ENCODE peak calls at places on chromosome 14, in four cellular contexts. L is esophagus muscularis mucosa, P is upper lobe of right lung, B is AG04450. D is an unnamed sample.

GRCh38 chr14:89284368-89285058 is 132.5 kb downstream of the FOXN3 start:
- DNase-seq in L (no peak), P (no peak), B (no peak), D (peak; percentile 57)

GRCh38 chr14:93103392-93104080 is 12.2 kb downstream of the ITPK1 start:
- DNase-seq in B (no peak), P (peak; percentile 76), L (no peak), D (no peak)

GRCh38 chr14:59333668-59334067 is 131.5 kb downstream of the GPR135 start:
- DNase-seq in P (no peak), B (peak; percentile 76), L (no peak), D (peak; percentile 94)

GRCh38 chr14:69814397-69814796 is 17.4 kb upstream of the SLC10A1 start:
- DNase-seq in B (no peak), L (peak; percentile 70), P (no peak), D (no peak)

GRCh38 chr14:85987292-85987691 is 457.3 kb downstream of the FLRT2 start:
- DNase-seq in L (no peak), B (no peak), P (no peak), D (no peak)

GRCh38 chr14:35929171-35929570 is 103.0 kb downstream of the BRMS1L start:
- DNase-seq in L (no peak), B (no peak), P (no peak), D (no peak)

GRCh38 chr14:106528717-106529116 is 1002.3 kb downstream of the TMEM121 start:
- DNase-seq in P (no peak), L (no peak), B (no peak), D (no peak)

GRCh38 chr14:59301354-59301753 is 112.9 kb downstream of the DAAM1 start:
- DNase-seq in P (no peak), B (no peak), L (no peak), D (no peak)

GRCh38 chr14:22563987-22564386 is 25.0 kb downstream of the DAD1 start:
- DNase-seq in L (no peak), P (no peak), B (no peak), D (no peak)

GRCh38 chr14:74474376-74474775 is 18.7 kb downstream of the NPC2 start:
- DNase-seq in L (no peak), B (no peak), P (no peak), D (no peak)

GRCh38 chr14:36666416-36667206 is 5.0 kb downstream of the PAX9 start:
- DNase-seq in P (no peak), B (no peak), L (no peak), D (no peak)

GRCh38 chr14:20436363-20436755 is 393 bp upstream of the KLHL33 start:
- DNase-seq in L (no peak), P (no peak), B (no peak), D (no peak)

GRCh38 chr14:49769581-49770211 is 1.7 kb downstream of the KLHDC2 start:
- DNase-seq in L (no peak), B (no peak), P (no peak), D (no peak)

GRCh38 chr14:90839024-90839888 is 23.0 kb upstream of the TTC7B start:
- DNase-seq in P (peak; percentile 60), B (no peak), L (peak; percentile 91), D (peak; percentile 35)

GRCh38 chr14:33404964-33405574 is 466.4 kb downstream of the NPAS3 start:
- DNase-seq in B (no peak), L (no peak), P (no peak), D (no peak)

GRCh38 chr14:55031190-55031589 is 4.2 kb downstream of the SOCS4 start:
- DNase-seq in P (no peak), B (no peak), L (no peak), D (no peak)

GRCh38 chr14:89422181-89422951 is 5.3 kb upstream of the FOXN3 start:
- DNase-seq in L (no peak), B (no peak), P (no peak), D (no peak)

GRCh38 chr14:69049675-69050074 is 70.6 kb upstream of the ACTN1 start:
- DNase-seq in P (no peak), B (no peak), L (no peak), D (peak; percentile 70)

GRCh38 chr14:64581817-64582216 is 32.1 kb downstream of the PPP1R36 start:
- DNase-seq in P (no peak), L (no peak), B (no peak), D (no peak)

GRCh38 chr14:49861923-49862673 is 9.5 kb upstream of the NEMF start:
- DNase-seq in P (peak; percentile 84), L (peak; percentile 97), B (peak; percentile 84), D (peak; percentile 74)

GRCh38 chr14:53946404-53947400 is 9.9 kb downstream of the BMP4 start:
- DNase-seq in P (peak; percentile 67), B (no peak), L (no peak), D (no peak)

GRCh38 chr14:59371762-59372161 is 93.4 kb downstream of the GPR135 start:
- DNase-seq in B (no peak), P (no peak), L (no peak), D (no peak)

GRCh38 chr14:55412686-55413085 is 1.1 kb upstream of the ATG14 start:
- DNase-seq in P (no peak), L (no peak), B (no peak), D (no peak)

GRCh38 chr14:39108791-39109190 is 5.3 kb upstream of the GEMIN2 start:
- DNase-seq in P (no peak), B (no peak), L (no peak), D (no peak)

GRCh38 chr14:67736771-67737170 is 35.1 kb downstream of the RDH12 start:
- DNase-seq in L (no peak), P (no peak), B (no peak), D (no peak)

GRCh38 chr14:67735361-67735921 is 33.8 kb downstream of the RDH12 start:
- DNase-seq in L (no peak), B (no peak), P (no peak), D (no peak)

GRCh38 chr14:67733609-67734008 is 31.9 kb downstream of the RDH12 start:
- DNase-seq in L (no peak), P (no peak), B (no peak), D (no peak)

GRCh38 chr14:67738740-67739504 is 37.2 kb downstream of the RDH12 start:
- DNase-seq in P (no peak), L (peak; percentile 93), B (peak; percentile 49), D (peak; percentile 79)

DNA sequence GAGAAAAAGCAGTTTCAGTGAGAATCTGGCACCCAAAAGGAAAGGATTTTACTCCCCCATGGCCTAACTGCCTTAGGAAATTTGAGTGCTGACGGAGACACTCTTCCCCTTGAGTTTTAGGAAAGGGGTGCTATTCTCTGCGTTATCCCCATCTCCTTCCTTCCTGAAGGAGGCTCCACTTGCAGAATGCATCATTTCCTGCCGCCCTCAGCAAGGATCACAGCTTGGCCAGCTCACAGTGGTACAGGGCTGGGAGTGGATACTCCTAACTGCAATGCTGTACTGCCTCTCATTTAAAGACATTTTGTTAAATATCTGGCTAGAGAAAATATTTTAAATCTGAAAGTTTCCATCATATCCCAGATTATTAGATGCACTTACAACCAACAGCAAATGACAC is 33.0 kb downstream of the RDH12 start:
- DNase-seq in B (no peak), L (no peak), P (no peak), D (no peak)
- TF ChIP-seq CTCF in B (peak; percentile 31), L (no peak), P (no peak), D (no peak)

GRCh38 chr14:37901978-37902377 is 305.7 kb upstream of the SSTR1 start:
- DNase-seq in L (no peak), P (no peak), B (no peak), D (peak; percentile 41)
- TF ChIP-seq CTCF in L (no peak), P (no peak), B (no peak), D (no peak)

GRCh38 chr14:56716705-56717104 is 93.6 kb downstream of the OTX2 start:
- DNase-seq in L (no peak), P (no peak), B (no peak), D (no peak)

GRCh38 chr14:56718312-56718711 is 92.0 kb downstream of the OTX2 start:
- DNase-seq in B (no peak), L (no peak), P (no peak), D (no peak)

GRCh38 chr14:56720703-56721426 is 89.4 kb downstream of the OTX2 start:
- DNase-seq in L (no peak), P (no peak), B (no peak), D (no peak)

GRCh38 chr14:56715938-56716337 is 94.3 kb downstream of the OTX2 start:
- DNase-seq in P (no peak), B (no peak), L (no peak), D (no peak)
- TF ChIP-seq CTCF in P (no peak), B (peak; percentile 4), L (no peak), D (no peak)

DNA sequence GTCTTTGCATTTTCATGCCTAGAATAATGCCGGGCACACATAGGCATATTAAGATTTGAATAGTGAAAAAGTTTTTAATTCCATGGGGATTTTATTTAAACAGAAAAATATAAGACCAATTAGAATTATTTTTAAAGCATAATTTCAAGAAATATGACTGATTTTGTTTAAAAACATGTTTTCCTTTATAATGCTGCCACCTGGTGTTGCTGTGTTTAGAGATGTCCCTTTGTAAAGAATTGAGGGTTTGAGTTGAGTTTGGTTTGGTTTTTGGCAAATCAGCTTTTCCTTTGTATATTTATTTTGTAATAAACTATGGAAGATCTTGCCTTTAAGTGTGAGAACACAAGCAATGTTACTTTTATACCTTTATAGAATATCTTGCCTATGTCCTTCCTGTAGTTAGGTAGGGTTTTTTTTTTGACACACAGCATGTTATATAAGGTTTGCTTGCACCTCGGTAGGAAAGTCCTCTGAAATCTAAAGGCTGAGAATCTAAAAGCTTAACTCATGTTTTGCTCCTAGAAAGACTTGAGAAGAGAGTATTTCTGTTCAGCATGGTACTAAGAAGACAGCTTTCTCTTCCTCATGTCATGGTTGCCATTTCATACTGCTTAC is 31.4 kb upstream of the SNAPC1 start:
- DNase-seq in L (no peak), P (no peak), B (no peak), D (no peak)
- TF ChIP-seq CTCF in L (peak; percentile 58), P (peak; percentile 55), B (peak; percentile 49), D (peak; percentile 33)

DNA sequence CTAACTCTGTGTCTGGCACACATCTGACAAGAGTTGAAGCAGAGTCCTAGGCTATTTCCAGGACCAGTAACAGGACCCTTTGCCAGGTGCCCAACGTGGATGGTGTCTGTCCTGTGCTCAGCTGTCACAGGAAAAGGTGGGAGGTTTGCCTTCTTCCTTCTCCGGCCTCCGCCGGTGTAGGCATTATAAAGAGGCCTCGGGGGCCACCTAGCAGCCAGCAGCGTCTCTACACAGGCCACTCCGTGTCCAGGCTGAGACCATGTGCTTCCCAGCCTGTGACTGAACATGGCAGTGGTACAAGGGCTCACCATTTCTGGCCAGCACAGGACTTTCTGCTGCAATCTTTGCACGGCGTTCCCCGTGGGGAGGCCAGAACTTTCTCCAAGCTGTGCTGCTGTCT is 60.7 kb upstream of the GPATCH2L start:
- DNase-seq in B (no peak), L (no peak), P (no peak), D (no peak)
- TF ChIP-seq CTCF in B (no peak), L (no peak), P (peak; percentile 22), D (peak; percentile 33)

GRCh38 chr14:104351849-104352492 is 213.6 kb downstream of the KIF26A start:
- DNase-seq in L (no peak), P (no peak), B (no peak), D (no peak)
- TF ChIP-seq CTCF in L (no peak), P (no peak), B (no peak), D (no peak)

D was measured in AG09319.